ENCODE peak calls at places on chromosomes 2 and 18, in six cellular contexts. F, I, E, D, X and N are unnamed samples.

GRCh38 chr2:232927041-232927792 is 57.2 kb downstream of the SNORC start:
- DNase-seq in E (no peak), I (no peak), D (no peak), X (no peak), F (no peak), N (peak; percentile 36)

GRCh38 chr2:132797551-132797950 is 127.5 kb upstream of the LYPD1 start:
- DNase-seq in D (no peak), E (no peak), X (no peak), F (no peak), I (peak; percentile 72), N (no peak)

GRCh38 chr2:203994735-203995134 is 58.2 kb downstream of the ICOS start:
- DNase-seq in E (no peak), F (no peak), X (no peak), D (no peak), I (no peak), N (no peak)

GRCh38 chr2:18976112-18976961 is 382.1 kb downstream of the OSR1 start:
- DNase-seq in E (no peak), I (peak; percentile 91), F (no peak), D (no peak), X (no peak), N (no peak)

GRCh38 chr2:88499204-88499603 is 46.7 kb upstream of the FOXI3 start:
- DNase-seq in X (no peak), E (no peak), F (no peak), I (no peak), D (no peak), N (no peak)

GRCh38 chr2:192749606-192750200 is 555.0 kb upstream of the TMEFF2 start:
- DNase-seq in E (no peak), D (no peak), X (no peak), F (no peak), I (peak; percentile 21), N (no peak)

GRCh38 chr2:30871980-30872789 is 64.9 kb upstream of the CAPN13 start:
- DNase-seq in X (no peak), D (no peak), F (no peak), E (no peak), I (no peak), N (no peak)

GRCh38 chr18:73954267-73954666 is 193.4 kb downstream of the FBXO15 start:
- DNase-seq in I (no peak), E (no peak), X (no peak), F (no peak), D (no peak), N (no peak)

GRCh38 chr2:19796036-19796703 is 105.6 kb downstream of the TTC32 start:
- DNase-seq in I (peak; percentile 67), F (no peak), E (no peak), X (no peak), D (no peak), N (no peak)